ENCODE peak calls at places on chromosomes 6 and 20, in nine cellular contexts. N is sigmoid colon, U is left ventricle myocardium inferior, A is nephron progenitor cell, X is lower leg skin, Q is H1, T is GM06990, G is AG10803, L is GM10248. O is an unnamed sample.
A peak's percentile ranks its signal among the peaks of the same experiment; 100 is the strongest.

GRCh38 chr20:32199006-32199405 is 8.5 kb downstream of the PLAGL2 start:
- DNase-seq in N (no peak), U (no peak), A (no peak), X (no peak), Q (no peak), T (no peak), G (no peak), L (no peak), O (no peak)

GRCh38 chr20:17210387-17210786 is 16.5 kb upstream of the PCSK2 start:
- DNase-seq in N (no peak), U (no peak), A (no peak), X (no peak), Q (no peak), T (no peak), G (no peak), L (no peak), O (no peak)

GRCh38 chr6:154815938-154816820 is 83.0 kb downstream of the SCAF8 start:
- DNase-seq in N (no peak), U (no peak), A (no peak), X (no peak), Q (no peak), T (no peak), G (peak; percentile 65), L (no peak), O (peak; percentile 27)

GRCh38 chr6:128275681-128276080 is 244.7 kb downstream of the PTPRK start:
- DNase-seq in N (no peak), U (no peak), A (no peak), X (no peak), Q (no peak), T (no peak), G (no peak), L (no peak), O (no peak)

GRCh38 chr20:63735859-63736718 is at the start of gene LIME1:
- DNase-seq in N (peak; percentile 67), U (no peak), A (no peak), X (peak; percentile 88), Q (no peak), T (peak; percentile 85), G (no peak), L (peak; percentile 57), O (peak; percentile 83)

GRCh38 chr6:143158113-143158581 is 97.5 kb downstream of the AIG1 start:
- DNase-seq in N (no peak), U (no peak), A (no peak), X (no peak), Q (no peak), T (no peak), G (peak; percentile 63), L (no peak), O (peak; percentile 17)

GRCh38 chr6:2731281-2731909 is 19.3 kb downstream of the MYLK4 start:
- DNase-seq in N (no peak), U (no peak), A (no peak), X (no peak), Q (no peak), T (no peak), G (no peak), L (no peak), O (no peak)

GRCh38 chr20:59955131-59955796 is 3.0 kb upstream of the CDH26 start:
- DNase-seq in N (no peak), U (no peak), A (no peak), X (no peak), Q (no peak), T (no peak), G (peak; percentile 35), L (peak; percentile 33), O (no peak)

GRCh38 chr20:1897486-1897885 is 2.3 kb downstream of the SIRPA start:
- DNase-seq in N (peak; percentile 72), U (no peak), A (no peak), X (peak; percentile 92), Q (no peak), T (no peak), G (no peak), L (no peak), O (no peak)

GRCh38 chr6:75609639-75610590 is 8.2 kb downstream of the SENP6 start:
- DNase-seq in N (no peak), U (no peak), A (no peak), X (no peak), Q (no peak), T (no peak), G (peak; percentile 67), L (no peak), O (no peak)

GRCh38 chr6:104130343-104130742 is 729.4 kb downstream of the HACE1 start:
- DNase-seq in N (no peak), U (no peak), A (no peak), X (no peak), Q (no peak), T (no peak), G (no peak), L (no peak), O (no peak)

GRCh38 chr6:88520445-88520844 is 354.3 kb upstream of the CNR1 start:
- DNase-seq in N (no peak), U (no peak), A (no peak), X (no peak), Q (no peak), T (no peak), G (no peak), L (no peak), O (no peak)

GRCh38 chr6:107670792-107671199 is 153.3 kb downstream of the SCML4 start:
- DNase-seq in N (peak; percentile 78), U (peak; percentile 64), A (peak; percentile 57), X (peak; percentile 81), Q (no peak), T (peak; percentile 67), G (peak; percentile 28), L (peak; percentile 46), O (no peak)

GRCh38 chr6:42375007-42375635 is 76.6 kb downstream of the TRERF1 start:
- DNase-seq in N (peak; percentile 17), U (no peak), A (no peak), X (peak; percentile 69), Q (no peak), T (no peak), G (no peak), L (no peak), O (no peak)

GRCh38 chr6:5471044-5471443 is 209.7 kb downstream of the FARS2 start:
- DNase-seq in N (no peak), U (peak; percentile 62), A (peak; percentile 67), X (no peak), Q (peak; percentile 27), T (no peak), G (peak; percentile 66), L (peak; percentile 75), O (peak; percentile 75)

GRCh38 chr6:166940643-166941068 is 15.7 kb downstream of the RNASET2 start:
- DNase-seq in N (no peak), U (no peak), A (no peak), X (peak; percentile 34), Q (no peak), T (no peak), G (no peak), L (no peak), O (peak; percentile 95)

GRCh38 chr6:19918436-19918835 is 81.3 kb downstream of the ID4 start:
- DNase-seq in N (no peak), U (no peak), A (no peak), X (no peak), Q (no peak), T (no peak), G (no peak), L (no peak), O (no peak)

GRCh38 chr20:21101453-21102251 is 4.5 kb downstream of the LINC00237 start:
- DNase-seq in N (no peak), U (no peak), A (peak; percentile 47), X (peak; percentile 86), Q (no peak), T (peak; percentile 30), G (no peak), L (peak; percentile 40), O (peak; percentile 75)

GRCh38 chr6:77650098-77650663 is 2.7 kb upstream of the MEI4 start:
- DNase-seq in N (peak; percentile 48), U (peak; percentile 31), A (peak; percentile 68), X (no peak), Q (peak; percentile 81), T (no peak), G (no peak), L (peak; percentile 28), O (no peak)
- TF ChIP-seq CTCF in N (no peak), U (peak; percentile 31), A (peak; percentile 40), X (no peak), Q (peak; percentile 89), T (no peak), G (no peak), L (peak; percentile 23), O (no peak)

GRCh38 chr20:52760791-52761190 is 211.4 kb upstream of the TSHZ2 start:
- DNase-seq in N (no peak), U (no peak), A (no peak), X (no peak), Q (no peak), T (no peak), G (no peak), L (no peak), O (no peak)
- TF ChIP-seq CTCF in N (no peak), U (no peak), A (no peak), X (no peak), Q (peak; percentile 32), T (no peak), G (no peak), L (no peak), O (no peak)

DNA sequence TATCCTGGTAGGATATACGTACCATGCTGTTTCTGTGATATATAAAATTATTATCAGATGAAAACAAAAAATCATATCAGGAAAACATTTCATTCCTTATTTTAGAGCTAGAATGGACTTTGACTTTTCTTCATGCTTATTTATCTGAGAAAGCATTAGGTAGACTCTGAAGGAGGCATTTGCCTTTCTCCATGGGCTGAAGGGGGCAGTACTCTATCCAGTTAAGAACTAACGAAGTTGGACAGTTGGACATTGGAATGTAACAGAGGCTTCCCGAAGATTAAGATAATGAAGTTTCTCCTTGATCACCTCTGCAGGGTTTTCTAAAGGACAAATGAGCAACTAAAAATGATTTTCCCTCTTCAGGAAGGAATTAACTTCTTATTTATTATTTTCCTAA is 234.0 kb downstream of the SAMD5 start:
- DNase-seq in N (no peak), U (no peak), A (no peak), X (no peak), Q (no peak), T (no peak), G (no peak), L (no peak), O (no peak)
- TF ChIP-seq CTCF in N (no peak), U (no peak), A (no peak), X (no peak), Q (no peak), T (no peak), G (no peak), L (no peak), O (no peak)

GRCh38 chr6:84123186-84123585 is 89.6 kb downstream of the MRAP2 start:
- DNase-seq in N (no peak), U (no peak), A (no peak), X (no peak), Q (no peak), T (no peak), G (no peak), L (no peak), O (no peak)

GRCh38 chr6:84118191-84118590 is 84.6 kb downstream of the MRAP2 start:
- DNase-seq in N (no peak), U (no peak), A (no peak), X (no peak), Q (no peak), T (no peak), G (no peak), L (no peak), O (no peak)

DNA sequence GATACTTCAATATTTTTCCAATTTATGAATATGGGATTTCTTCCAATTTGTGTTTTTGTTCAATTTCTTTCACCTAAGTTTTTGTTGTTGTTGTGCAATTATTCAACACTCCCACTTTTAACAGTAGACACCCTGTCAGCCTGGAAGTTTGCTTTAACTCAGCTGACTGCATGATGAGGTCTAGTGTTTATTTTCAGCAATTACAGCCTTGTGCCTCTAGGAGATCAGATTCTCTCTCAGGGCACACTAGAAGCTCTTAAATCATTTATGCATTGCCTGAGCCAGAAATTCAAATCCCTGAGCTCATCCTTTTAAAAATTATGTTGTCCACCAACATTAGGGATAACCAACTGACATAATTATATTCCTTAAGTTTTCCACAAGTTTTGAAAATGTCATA is 85.7 kb downstream of the MRAP2 start:
- DNase-seq in N (no peak), U (no peak), A (no peak), X (no peak), Q (no peak), T (no peak), G (no peak), L (no peak), O (no peak)
- TF ChIP-seq CTCF in N (no peak), U (peak; percentile 10), A (no peak), X (no peak), Q (no peak), T (no peak), G (no peak), L (no peak), O (peak; percentile 13)